ENCODE peak calls at places on chromosome 3, in six cellular contexts. One of them, this sample, is unnamed.

GRCh38 chr3:114380233-114380645 is 86.4 kb downstream of the TIGIT start:
- DNase-seq in IMR-90: peak
- DNase-seq in mesenchymal stem cell: peak
- DNase-seq in neuronal stem cell: no peak
- DNase-seq in H1: no peak
- DNase-seq in mesendoderm: peak
- DNase-seq in this sample: no peak

GRCh38 chr3:181838940-181839914 is 127.5 kb downstream of the SOX2 start:
- DNase-seq in IMR-90: no peak
- DNase-seq in mesenchymal stem cell: no peak
- DNase-seq in neuronal stem cell: no peak
- DNase-seq in H1: no peak
- DNase-seq in mesendoderm: no peak
- DNase-seq in this sample: no peak

GRCh38 chr3:128432301-128432897 is 34.3 kb downstream of the DNAJB8 start:
- DNase-seq in IMR-90: no peak
- DNase-seq in mesenchymal stem cell: no peak
- DNase-seq in neuronal stem cell: no peak
- DNase-seq in H1: no peak
- DNase-seq in mesendoderm: peak
- DNase-seq in this sample: peak

GRCh38 chr3:4674216-4674615 is 181.1 kb downstream of the ITPR1 start:
- DNase-seq in IMR-90: peak
- DNase-seq in mesenchymal stem cell: no peak
- DNase-seq in neuronal stem cell: no peak
- DNase-seq in H1: no peak
- DNase-seq in mesendoderm: no peak
- DNase-seq in this sample: no peak

GRCh38 chr3:129281726-129282125 is 3.1 kb downstream of the HMCES start:
- DNase-seq in IMR-90: no peak
- DNase-seq in mesenchymal stem cell: no peak
- DNase-seq in neuronal stem cell: no peak
- DNase-seq in H1: no peak
- DNase-seq in mesendoderm: no peak
- DNase-seq in this sample: no peak

GRCh38 chr3:196454935-196455334 is 22.7 kb upstream of the UBXN7 start:
- DNase-seq in IMR-90: peak
- DNase-seq in mesenchymal stem cell: no peak
- DNase-seq in neuronal stem cell: no peak
- DNase-seq in H1: no peak
- DNase-seq in mesendoderm: no peak
- DNase-seq in this sample: no peak

GRCh38 chr3:143283432-143284128 is 164.0 kb downstream of the CHST2 start:
- DNase-seq in IMR-90: no peak
- DNase-seq in mesenchymal stem cell: no peak
- DNase-seq in neuronal stem cell: no peak
- DNase-seq in H1: no peak
- DNase-seq in mesendoderm: no peak
- DNase-seq in this sample: no peak

GRCh38 chr3:176469694-176470205 is 727.5 kb downstream of the TBL1XR1 start:
- DNase-seq in IMR-90: no peak
- DNase-seq in mesenchymal stem cell: no peak
- DNase-seq in neuronal stem cell: no peak
- DNase-seq in H1: no peak
- DNase-seq in mesendoderm: peak
- DNase-seq in this sample: peak

GRCh38 chr3:57079221-57079831 is 18.9 kb downstream of the SPATA12 start:
- DNase-seq in IMR-90: no peak
- DNase-seq in mesenchymal stem cell: peak
- DNase-seq in neuronal stem cell: peak
- DNase-seq in H1: no peak
- DNase-seq in mesendoderm: peak
- DNase-seq in this sample: peak

GRCh38 chr3:52289747-52290595 is 2.3 kb downstream of the GLYCTK start:
- DNase-seq in IMR-90: no peak
- DNase-seq in mesenchymal stem cell: no peak
- DNase-seq in neuronal stem cell: no peak
- DNase-seq in H1: no peak
- DNase-seq in mesendoderm: no peak
- DNase-seq in this sample: no peak

GRCh38 chr3:60698117-60698516 is 553.1 kb downstream of the FHIT start:
- DNase-seq in IMR-90: no peak
- DNase-seq in mesenchymal stem cell: no peak
- DNase-seq in neuronal stem cell: no peak
- DNase-seq in H1: no peak
- DNase-seq in mesendoderm: no peak
- DNase-seq in this sample: no peak

GRCh38 chr3:39192490-39193092 is at the start of gene XIRP1:
- DNase-seq in IMR-90: peak
- DNase-seq in mesenchymal stem cell: peak
- DNase-seq in neuronal stem cell: no peak
- DNase-seq in H1: no peak
- DNase-seq in mesendoderm: no peak
- DNase-seq in this sample: no peak

GRCh38 chr3:13028010-13028821 is 45.0 kb downstream of the IQSEC1 start:
- DNase-seq in IMR-90: no peak
- DNase-seq in mesenchymal stem cell: no peak
- DNase-seq in neuronal stem cell: no peak
- DNase-seq in H1: no peak
- DNase-seq in mesendoderm: no peak
- DNase-seq in this sample: no peak

GRCh38 chr3:43034200-43034599 is 55.1 kb downstream of the GASK1A start:
- DNase-seq in IMR-90: no peak
- DNase-seq in mesenchymal stem cell: no peak
- DNase-seq in neuronal stem cell: no peak
- DNase-seq in H1: no peak
- DNase-seq in mesendoderm: no peak
- DNase-seq in this sample: no peak

GRCh38 chr3:184717608-184717995 is 5.7 kb upstream of the MAGEF1 start:
- DNase-seq in IMR-90: no peak
- DNase-seq in mesenchymal stem cell: no peak
- DNase-seq in neuronal stem cell: no peak
- DNase-seq in H1: no peak
- DNase-seq in mesendoderm: no peak
- DNase-seq in this sample: no peak

GRCh38 chr3:59678042-59678707 is 628.4 kb upstream of the CFAP20DC start:
- DNase-seq in IMR-90: no peak
- DNase-seq in mesenchymal stem cell: no peak
- DNase-seq in neuronal stem cell: no peak
- DNase-seq in H1: no peak
- DNase-seq in mesendoderm: no peak
- DNase-seq in this sample: no peak

GRCh38 chr3:120642368-120642948 is 39.6 kb downstream of the HGD start:
- DNase-seq in IMR-90: peak
- DNase-seq in mesenchymal stem cell: peak
- DNase-seq in neuronal stem cell: no peak
- DNase-seq in H1: no peak
- DNase-seq in mesendoderm: peak
- DNase-seq in this sample: peak

GRCh38 chr3:48931944-48932580 is 13.4 kb downstream of the ARIH2 start:
- DNase-seq in IMR-90: no peak
- DNase-seq in mesenchymal stem cell: no peak
- DNase-seq in neuronal stem cell: no peak
- DNase-seq in H1: no peak
- DNase-seq in mesendoderm: no peak
- DNase-seq in this sample: no peak

GRCh38 chr3:186746008-186746407 is 28.8 kb downstream of the KNG1 start:
- DNase-seq in IMR-90: peak
- DNase-seq in mesenchymal stem cell: peak
- DNase-seq in neuronal stem cell: no peak
- DNase-seq in H1: no peak
- DNase-seq in mesendoderm: peak
- DNase-seq in this sample: peak

GRCh38 chr3:77039606-77040553 is at the start of gene ROBO2:
- DNase-seq in IMR-90: peak
- DNase-seq in mesenchymal stem cell: peak
- DNase-seq in neuronal stem cell: peak
- DNase-seq in H1: no peak
- DNase-seq in mesendoderm: peak
- DNase-seq in this sample: no peak

GRCh38 chr3:171321241-171321640 is 139.0 kb downstream of the TNIK start:
- DNase-seq in IMR-90: no peak
- DNase-seq in mesenchymal stem cell: no peak
- DNase-seq in neuronal stem cell: no peak
- DNase-seq in H1: no peak
- DNase-seq in mesendoderm: no peak
- DNase-seq in this sample: no peak
- H3K9ac ChIP-seq in IMR-90: no peak
- H3K9ac ChIP-seq in mesenchymal stem cell: no peak
- H3K9ac ChIP-seq in neuronal stem cell: no peak
- H3K9ac ChIP-seq in H1: no peak
- H3K9ac ChIP-seq in mesendoderm: no peak
- H3K9ac ChIP-seq in this sample: no peak

DNA sequence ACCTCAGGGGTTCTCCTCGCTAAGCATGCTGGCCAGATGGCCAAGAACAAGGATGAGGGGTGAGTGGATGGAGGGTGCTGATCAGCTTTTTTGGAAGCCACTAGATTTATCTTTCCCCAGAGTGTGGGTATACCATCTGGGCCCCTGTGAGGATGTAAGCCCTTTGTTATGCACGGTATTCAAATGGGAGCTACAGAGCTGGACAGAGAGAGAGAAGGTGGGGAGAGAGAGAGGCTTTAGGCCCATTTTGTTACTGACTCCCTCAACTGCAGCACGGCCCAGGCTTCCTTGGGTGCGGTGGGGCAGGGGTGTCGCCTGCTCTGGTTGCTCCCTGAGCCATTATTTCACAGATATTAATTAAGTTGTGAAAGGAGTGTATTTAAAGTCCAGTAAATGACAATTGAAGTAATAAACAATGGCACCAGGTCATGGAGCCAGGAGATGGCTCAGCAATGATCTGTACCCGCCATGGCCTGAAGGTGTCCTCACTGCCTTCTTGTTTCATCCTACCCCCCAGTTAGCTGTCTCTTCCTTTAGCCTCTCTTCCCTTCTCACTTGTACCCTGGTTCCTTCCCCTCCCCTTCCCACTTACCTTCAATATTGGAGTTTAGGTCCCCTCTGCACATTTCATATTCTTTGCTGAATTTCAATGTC is 158.0 kb downstream of the CLSTN2 start:
- DNase-seq in IMR-90: no peak
- DNase-seq in mesenchymal stem cell: no peak
- DNase-seq in neuronal stem cell: no peak
- DNase-seq in H1: no peak
- DNase-seq in mesendoderm: peak
- DNase-seq in this sample: no peak
- H4K8ac ChIP-seq in IMR-90: no peak
- H4K8ac ChIP-seq in mesenchymal stem cell: no peak
- H4K8ac ChIP-seq in neuronal stem cell: no peak
- H4K8ac ChIP-seq in H1: no peak
- H4K8ac ChIP-seq in mesendoderm: no peak
- H4K8ac ChIP-seq in this sample: no peak

GRCh38 chr3:136752046-136752326 is 192 bp downstream of the STAG1 start:
- DNase-seq in IMR-90: no peak
- DNase-seq in mesenchymal stem cell: no peak
- DNase-seq in neuronal stem cell: no peak
- DNase-seq in H1: no peak
- DNase-seq in mesendoderm: no peak
- DNase-seq in this sample: peak
- H3K4me3 ChIP-seq in IMR-90: peak
- H3K4me3 ChIP-seq in mesenchymal stem cell: peak
- H3K4me3 ChIP-seq in neuronal stem cell: peak
- H3K4me3 ChIP-seq in H1: peak
- H3K4me3 ChIP-seq in mesendoderm: peak
- H3K4me3 ChIP-seq in this sample: peak

GRCh38 chr3:46866720-46867549 is 3.7 kb upstream of the MYL3 start:
- DNase-seq in IMR-90: peak
- DNase-seq in mesenchymal stem cell: peak
- DNase-seq in neuronal stem cell: no peak
- DNase-seq in H1: no peak
- DNase-seq in mesendoderm: peak
- DNase-seq in this sample: peak
- H3K9ac ChIP-seq in IMR-90: no peak
- H3K9ac ChIP-seq in mesenchymal stem cell: peak
- H3K9ac ChIP-seq in neuronal stem cell: no peak
- H3K9ac ChIP-seq in H1: no peak
- H3K9ac ChIP-seq in mesendoderm: no peak
- H3K9ac ChIP-seq in this sample: no peak

This sample was measured in trophoblast cell.